ENCODE peak calls at places on chromosome 5, in nine cellular contexts. L, S, X, D, F, H, Z, M and I are unnamed samples.

GRCh38 chr5:124954784-124955183 is 208.3 kb upstream of the ZNF608 start:
- DNase-seq in M (no peak), F (no peak), L (no peak), D (no peak), S (no peak), X (no peak), H (no peak), Z (no peak), I (no peak)

GRCh38 chr5:178940569-178941360 is at the start of gene ZNF454:
- DNase-seq in S (peak), X (no peak), L (peak), M (peak), F (no peak), H (peak), D (no peak), Z (peak), I (peak)

GRCh38 chr5:140246378-140247122 is 56.4 kb downstream of the PFDN1 start:
- DNase-seq in S (peak), F (no peak), L (peak), D (peak), Z (no peak), X (no peak), H (no peak), M (peak), I (peak)

GRCh38 chr5:35919191-35919590 is 19.2 kb downstream of the CAPSL start:
- DNase-seq in H (no peak), F (peak), L (peak), D (peak), Z (peak), S (peak), X (no peak), M (no peak), I (no peak)

GRCh38 chr5:54651482-54652076 is 134.0 kb downstream of the SNX18 start:
- DNase-seq in D (no peak), X (no peak), L (no peak), H (no peak), Z (no peak), F (no peak), S (peak), M (no peak), I (peak)

GRCh38 chr5:104370523-104370922 is 807.9 kb upstream of the NUDT12 start:
- DNase-seq in M (no peak), L (no peak), S (no peak), D (no peak), X (no peak), F (no peak), H (no peak), Z (no peak), I (no peak)

GRCh38 chr5:127697894-127698600 is 5.1 kb upstream of the CCDC192 start:
- DNase-seq in Z (no peak), M (no peak), F (no peak), D (peak), H (peak), S (peak), X (no peak), L (no peak), I (no peak)

GRCh38 chr5:160507181-160507811 is 85.6 kb downstream of the PTTG1 start:
- DNase-seq in S (peak), M (no peak), F (peak), Z (no peak), X (no peak), L (peak), D (peak), H (no peak), I (no peak)

GRCh38 chr5:56817306-56817986 is 2.1 kb downstream of the MAP3K1 start:
- DNase-seq in D (no peak), L (no peak), M (no peak), Z (no peak), H (peak), X (no peak), F (no peak), S (no peak), I (no peak)

GRCh38 chr5:170486366-170486765 is 17.5 kb upstream of the KCNIP1 start:
- DNase-seq in H (no peak), S (no peak), F (no peak), D (no peak), X (no peak), M (no peak), L (peak), Z (no peak), I (no peak)

GRCh38 chr5:180210961-180211760 is 2.1 kb upstream of the RASGEF1C start:
- DNase-seq in M (no peak), X (no peak), L (no peak), Z (no peak), H (no peak), S (no peak), F (no peak), D (no peak), I (no peak)

GRCh38 chr5:23007226-23007625 is 154.1 kb upstream of the CDH12 start:
- DNase-seq in S (peak), L (no peak), X (no peak), M (no peak), F (no peak), Z (no peak), D (no peak), H (peak), I (no peak)

GRCh38 chr5:39025456-39025855 is 48.7 kb downstream of the RICTOR start:
- DNase-seq in F (no peak), H (no peak), S (no peak), Z (no peak), L (no peak), D (no peak), M (no peak), X (no peak), I (no peak)

GRCh38 chr5:179313849-179314521 is 31.3 kb downstream of the ADAMTS2 start:
- DNase-seq in F (no peak), M (peak), Z (peak), L (peak), S (peak), X (no peak), H (no peak), D (no peak), I (peak)

GRCh38 chr5:154756871-154757646 is 1.9 kb downstream of the LARP1 start:
- DNase-seq in D (no peak), H (peak), F (peak), X (peak), Z (no peak), L (peak), M (peak), S (peak), I (peak)

GRCh38 chr5:77645158-77645994 is 6.9 kb upstream of the OTP start:
- DNase-seq in L (peak), H (no peak), Z (no peak), D (no peak), M (no peak), F (peak), S (no peak), X (no peak), I (no peak)

GRCh38 chr5:142979636-142980035 is 209.5 kb downstream of the ARHGAP26 start:
- DNase-seq in M (no peak), F (no peak), Z (no peak), L (no peak), H (peak), S (no peak), X (no peak), D (no peak), I (no peak)

GRCh38 chr5:16521561-16522090 is 56.0 kb upstream of the ZNF622 start:
- DNase-seq in X (no peak), S (no peak), M (no peak), F (no peak), Z (no peak), H (peak), L (no peak), D (no peak), I (no peak)

GRCh38 chr5:136062563-136063274 is 33.9 kb downstream of the TGFBI start:
- DNase-seq in X (no peak), Z (no peak), D (peak), M (no peak), F (no peak), L (no peak), H (peak), S (peak), I (no peak)

GRCh38 chr5:116576043-116576713 is 1.6 kb upstream of the SEMA6A start:
- DNase-seq in F (peak), Z (no peak), D (peak), H (peak), S (peak), L (peak), X (no peak), M (peak), I (peak)

GRCh38 chr5:123035950-123036390 is 555 bp downstream of the PPIC start:
- DNase-seq in X (no peak), S (peak), L (peak), F (no peak), D (peak), Z (no peak), M (no peak), H (peak), I (peak)

GRCh38 chr5:14342306-14342705 is 199.2 kb downstream of the TRIO start:
- DNase-seq in F (no peak), S (peak), M (no peak), L (no peak), D (peak), X (no peak), H (no peak), Z (no peak), I (no peak)

GRCh38 chr5:180844432-180844831 is 16.6 kb downstream of the ZFP62 start:
- DNase-seq in H (no peak), D (no peak), M (no peak), Z (no peak), S (no peak), L (no peak), F (no peak), X (no peak), I (no peak)

GRCh38 chr5:139669681-139670368 is 21.7 kb downstream of the CXXC5 start:
- DNase-seq in X (no peak), L (no peak), D (no peak), H (no peak), S (no peak), Z (no peak), F (peak), M (no peak), I (peak)